ENCODE peak calls at places on chromosomes 11 and 22, in seven cellular contexts. One of them, this sample, is unnamed.

GRCh38 chr11:77454867-77455655 is 18.8 kb downstream of the PAK1 start:
- DNase-seq in astrocyte of the cerebellum: no peak
- DNase-seq in bronchial epithelial cell: no peak
- DNase-seq in stimulated activated CD4-positive, alpha-beta T cell treated with anti-CD3 and anti-CD28 coated beads, TNF-alpha, amount 100 ng/mL, for 1 hour: no peak
- DNase-seq in T-cell: no peak
- DNase-seq in GM04503: no peak
- DNase-seq in mesendoderm: no peak
- DNase-seq in this sample: no peak

GRCh38 chr22:29124777-29125506 is 52.1 kb downstream of the KREMEN1 start:
- DNase-seq in mesendoderm: no peak
- DNase-seq in T-cell: no peak
- DNase-seq in GM04503: no peak
- DNase-seq in astrocyte of the cerebellum: no peak
- DNase-seq in bronchial epithelial cell: no peak
- DNase-seq in stimulated activated CD4-positive, alpha-beta T cell treated with anti-CD3 and anti-CD28 coated beads, TNF-alpha, amount 100 ng/mL, for 1 hour: no peak
- DNase-seq in this sample: no peak

GRCh38 chr11:19777342-19778102 is 64.9 kb downstream of the NAV2 start:
- DNase-seq in bronchial epithelial cell: peak
- DNase-seq in astrocyte of the cerebellum: peak
- DNase-seq in mesendoderm: peak
- DNase-seq in T-cell: no peak
- DNase-seq in stimulated activated CD4-positive, alpha-beta T cell treated with anti-CD3 and anti-CD28 coated beads, TNF-alpha, amount 100 ng/mL, for 1 hour: no peak
- DNase-seq in GM04503: no peak
- DNase-seq in this sample: no peak

GRCh38 chr11:120789391-120789790 is 234.5 kb upstream of the TBCEL start:
- DNase-seq in mesendoderm: no peak
- DNase-seq in astrocyte of the cerebellum: no peak
- DNase-seq in bronchial epithelial cell: no peak
- DNase-seq in stimulated activated CD4-positive, alpha-beta T cell treated with anti-CD3 and anti-CD28 coated beads, TNF-alpha, amount 100 ng/mL, for 1 hour: no peak
- DNase-seq in GM04503: no peak
- DNase-seq in T-cell: no peak
- DNase-seq in this sample: no peak

GRCh38 chr11:2520736-2521035 is 75.9 kb downstream of the KCNQ1 start:
- DNase-seq in mesendoderm: peak
- DNase-seq in GM04503: no peak
- DNase-seq in stimulated activated CD4-positive, alpha-beta T cell treated with anti-CD3 and anti-CD28 coated beads, TNF-alpha, amount 100 ng/mL, for 1 hour: no peak
- DNase-seq in T-cell: no peak
- DNase-seq in bronchial epithelial cell: no peak
- DNase-seq in astrocyte of the cerebellum: no peak
- DNase-seq in this sample: no peak

GRCh38 chr11:57512646-57513445 is 2.7 kb downstream of the SLC43A1 start:
- DNase-seq in T-cell: no peak
- DNase-seq in mesendoderm: no peak
- DNase-seq in bronchial epithelial cell: no peak
- DNase-seq in GM04503: no peak
- DNase-seq in astrocyte of the cerebellum: no peak
- DNase-seq in stimulated activated CD4-positive, alpha-beta T cell treated with anti-CD3 and anti-CD28 coated beads, TNF-alpha, amount 100 ng/mL, for 1 hour: no peak
- DNase-seq in this sample: no peak

GRCh38 chr11:65136515-65137096 is 2.3 kb upstream of the SYVN1 start:
- DNase-seq in stimulated activated CD4-positive, alpha-beta T cell treated with anti-CD3 and anti-CD28 coated beads, TNF-alpha, amount 100 ng/mL, for 1 hour: no peak
- DNase-seq in mesendoderm: no peak
- DNase-seq in astrocyte of the cerebellum: no peak
- DNase-seq in bronchial epithelial cell: no peak
- DNase-seq in GM04503: no peak
- DNase-seq in T-cell: no peak
- DNase-seq in this sample: no peak

GRCh38 chr11:42237701-42238235 is 778.3 kb upstream of the LRRC4C start:
- DNase-seq in bronchial epithelial cell: peak
- DNase-seq in astrocyte of the cerebellum: peak
- DNase-seq in T-cell: no peak
- DNase-seq in stimulated activated CD4-positive, alpha-beta T cell treated with anti-CD3 and anti-CD28 coated beads, TNF-alpha, amount 100 ng/mL, for 1 hour: no peak
- DNase-seq in mesendoderm: no peak
- DNase-seq in GM04503: peak
- DNase-seq in this sample: no peak

GRCh38 chr22:19430890-19431541 is 517 bp downstream of the HIRA start:
- DNase-seq in GM04503: no peak
- DNase-seq in stimulated activated CD4-positive, alpha-beta T cell treated with anti-CD3 and anti-CD28 coated beads, TNF-alpha, amount 100 ng/mL, for 1 hour: no peak
- DNase-seq in bronchial epithelial cell: peak
- DNase-seq in mesendoderm: peak
- DNase-seq in astrocyte of the cerebellum: no peak
- DNase-seq in T-cell: peak
- DNase-seq in this sample: no peak